ENCODE peak calls at places on chromosomes 6 and 20, in six cellular contexts. One of them, this sample, is unnamed.

GRCh38 chr6:141562801-141563763 is 569.6 kb upstream of the GJE1 start:
- DNase-seq in H1: no peak
- DNase-seq in K562: peak; percentile 83
- DNase-seq in GM12878: peak; percentile 53
- DNase-seq in HepG2: peak; percentile 74
- DNase-seq in A549: peak; percentile 12
- DNase-seq in this sample: peak; percentile 55

GRCh38 chr6:54291738-54292137 is 16.5 kb upstream of the TINAG start:
- DNase-seq in H1: no peak
- DNase-seq in GM12878: peak; percentile 25
- DNase-seq in A549: no peak
- DNase-seq in K562: no peak
- DNase-seq in HepG2: no peak
- DNase-seq in this sample: no peak

GRCh38 chr20:16689906-16690305 is 39.9 kb upstream of the SNRPB2 start:
- DNase-seq in GM12878: no peak
- DNase-seq in HepG2: no peak
- DNase-seq in A549: no peak
- DNase-seq in H1: no peak
- DNase-seq in K562: no peak
- DNase-seq in this sample: no peak

GRCh38 chr20:34863421-34863965 is 9.2 kb downstream of the GGT7 start:
- DNase-seq in K562: no peak
- DNase-seq in HepG2: no peak
- DNase-seq in H1: no peak
- DNase-seq in A549: no peak
- DNase-seq in GM12878: no peak
- DNase-seq in this sample: no peak

GRCh38 chr6:157314705-157315321 is 8.5 kb downstream of the TMEM242 start:
- DNase-seq in GM12878: peak; percentile 42
- DNase-seq in K562: peak; percentile 79
- DNase-seq in H1: no peak
- DNase-seq in A549: peak; percentile 40
- DNase-seq in HepG2: peak; percentile 76
- DNase-seq in this sample: peak; percentile 69

GRCh38 chr6:138277835-138278234 is 59.5 kb upstream of the PBOV1 start:
- DNase-seq in A549: no peak
- DNase-seq in HepG2: no peak
- DNase-seq in K562: no peak
- DNase-seq in GM12878: no peak
- DNase-seq in H1: no peak
- DNase-seq in this sample: no peak

GRCh38 chr20:38353298-38353697 is 7.0 kb downstream of the LBP start:
- DNase-seq in A549: no peak
- DNase-seq in H1: no peak
- DNase-seq in K562: no peak
- DNase-seq in HepG2: no peak
- DNase-seq in GM12878: no peak
- DNase-seq in this sample: no peak

GRCh38 chr6:152240436-152240835 is 396.7 kb downstream of the SYNE1 start:
- DNase-seq in H1: no peak
- DNase-seq in K562: no peak
- DNase-seq in A549: no peak
- DNase-seq in GM12878: no peak
- DNase-seq in HepG2: no peak
- DNase-seq in this sample: no peak

GRCh38 chr6:150587637-150588036 is 12.0 kb upstream of the PLEKHG1 start:
- DNase-seq in K562: no peak
- DNase-seq in A549: no peak
- DNase-seq in HepG2: no peak
- DNase-seq in GM12878: no peak
- DNase-seq in H1: no peak
- DNase-seq in this sample: no peak

GRCh38 chr6:95093154-95093553 is 484.2 kb upstream of the MANEA start:
- DNase-seq in K562: no peak
- DNase-seq in HepG2: no peak
- DNase-seq in A549: no peak
- DNase-seq in GM12878: no peak
- DNase-seq in H1: no peak
- DNase-seq in this sample: no peak

GRCh38 chr6:112034236-112034990 is 19.5 kb upstream of the CCN6 start:
- DNase-seq in A549: no peak
- DNase-seq in H1: no peak
- DNase-seq in HepG2: no peak
- DNase-seq in K562: no peak
- DNase-seq in GM12878: no peak
- DNase-seq in this sample: no peak

GRCh38 chr6:156582509-156582992 is 194.6 kb upstream of the ARID1B start:
- DNase-seq in HepG2: no peak
- DNase-seq in K562: no peak
- DNase-seq in H1: no peak
- DNase-seq in GM12878: no peak
- DNase-seq in A549: no peak
- DNase-seq in this sample: no peak

GRCh38 chr6:159038914-159039884 is 5.6 kb downstream of the TAGAP start:
- DNase-seq in H1: no peak
- DNase-seq in HepG2: no peak
- DNase-seq in GM12878: peak; percentile 86
- DNase-seq in A549: no peak
- DNase-seq in K562: no peak
- DNase-seq in this sample: no peak

GRCh38 chr20:21520702-21521595 is 7.1 kb upstream of the NKX2-2 start:
- DNase-seq in GM12878: no peak
- DNase-seq in K562: no peak
- DNase-seq in A549: no peak
- DNase-seq in H1: no peak
- DNase-seq in HepG2: no peak
- DNase-seq in this sample: peak; percentile 10

GRCh38 chr6:79635179-79635578 is 4.0 kb downstream of the SH3BGRL2 start:
- DNase-seq in HepG2: no peak
- DNase-seq in K562: no peak
- DNase-seq in A549: no peak
- DNase-seq in H1: no peak
- DNase-seq in GM12878: no peak
- DNase-seq in this sample: no peak

GRCh38 chr6:166774292-166774691 is 147.2 kb upstream of the RPS6KA2 start:
- DNase-seq in H1: no peak
- DNase-seq in A549: no peak
- DNase-seq in K562: no peak
- DNase-seq in HepG2: no peak
- DNase-seq in GM12878: no peak
- DNase-seq in this sample: no peak

GRCh38 chr6:89612121-89612520 is 26.4 kb downstream of the LYRM2 start:
- DNase-seq in A549: no peak
- DNase-seq in HepG2: no peak
- DNase-seq in K562: no peak
- DNase-seq in H1: peak; percentile 9
- DNase-seq in GM12878: no peak
- DNase-seq in this sample: no peak

GRCh38 chr6:137234505-137234863 is 15.3 kb upstream of the IFNGR1 start:
- DNase-seq in A549: no peak
- DNase-seq in K562: no peak
- DNase-seq in HepG2: no peak
- DNase-seq in H1: no peak
- DNase-seq in GM12878: no peak
- DNase-seq in this sample: no peak

GRCh38 chr6:38739532-38739931 is 24.4 kb downstream of the DNAH8 start:
- DNase-seq in K562: no peak
- DNase-seq in HepG2: no peak
- DNase-seq in H1: no peak
- DNase-seq in A549: no peak
- DNase-seq in GM12878: no peak
- DNase-seq in this sample: no peak

GRCh38 chr6:56505861-56506260 is 136.8 kb downstream of the DST start:
- DNase-seq in K562: no peak
- DNase-seq in A549: no peak
- DNase-seq in HepG2: no peak
- DNase-seq in GM12878: no peak
- DNase-seq in H1: no peak
- DNase-seq in this sample: no peak

GRCh38 chr6:29946787-29947186 is 4.5 kb downstream of the HLA-A start:
- DNase-seq in HepG2: no peak
- DNase-seq in K562: no peak
- DNase-seq in H1: no peak
- DNase-seq in GM12878: no peak
- DNase-seq in A549: no peak
- DNase-seq in this sample: no peak

GRCh38 chr6:150865043-150865405 is 478 bp upstream of the MTHFD1L start:
- DNase-seq in HepG2: no peak
- DNase-seq in A549: no peak
- DNase-seq in GM12878: no peak
- DNase-seq in K562: no peak
- DNase-seq in H1: no peak
- DNase-seq in this sample: no peak

GRCh38 chr6:78533426-78533825 is 333.9 kb upstream of the IRAK1BP1 start:
- DNase-seq in K562: no peak
- DNase-seq in A549: no peak
- DNase-seq in H1: no peak
- DNase-seq in GM12878: no peak
- DNase-seq in HepG2: no peak
- DNase-seq in this sample: no peak

GRCh38 chr6:16999486-17000436 is 102.1 kb upstream of the STMND1 start:
- DNase-seq in A549: no peak
- DNase-seq in GM12878: no peak
- DNase-seq in H1: no peak
- DNase-seq in HepG2: no peak
- DNase-seq in K562: no peak
- DNase-seq in this sample: no peak

GRCh38 chr20:33771938-33772337 is 39.2 kb upstream of the CHMP4B start:
- DNase-seq in GM12878: no peak
- DNase-seq in A549: no peak
- DNase-seq in H1: no peak
- DNase-seq in HepG2: no peak
- DNase-seq in K562: no peak
- DNase-seq in this sample: no peak
- TF ChIP-seq CHD2 in GM12878: no peak
- TF ChIP-seq CHD2 in A549: no peak
- TF ChIP-seq CHD2 in H1: no peak
- TF ChIP-seq CHD2 in HepG2: no peak
- TF ChIP-seq CHD2 in K562: no peak
- TF ChIP-seq CHD2 in this sample: no peak

DNA sequence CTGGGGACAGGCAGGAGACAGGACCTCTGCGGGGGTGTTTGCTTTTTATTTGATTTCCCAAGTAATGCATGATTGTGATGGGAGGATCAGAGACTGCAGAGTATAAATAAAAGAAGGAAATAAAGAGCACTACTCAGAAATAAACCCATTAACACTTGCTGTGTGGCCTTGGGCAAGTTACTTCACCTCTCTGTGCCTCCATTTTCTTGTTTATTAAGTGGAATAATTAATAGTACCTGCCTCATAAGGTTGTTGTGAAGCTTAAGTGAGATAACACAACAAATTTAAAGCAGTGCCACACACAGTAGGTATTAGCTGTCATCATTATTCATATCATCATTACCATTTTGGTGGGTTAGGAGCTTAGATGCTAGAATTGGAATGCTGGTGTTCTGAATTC is 8.1 kb downstream of the CEBPB start:
- DNase-seq in K562: no peak
- DNase-seq in GM12878: no peak
- DNase-seq in HepG2: no peak
- DNase-seq in A549: no peak
- DNase-seq in H1: no peak
- DNase-seq in this sample: no peak
- TF ChIP-seq RFX5 in K562: no peak
- TF ChIP-seq RFX5 in GM12878: no peak
- TF ChIP-seq RFX5 in HepG2: no peak
- TF ChIP-seq RFX5 in A549: no peak
- TF ChIP-seq RFX5 in H1: no peak
- TF ChIP-seq RFX5 in this sample: no peak

DNA sequence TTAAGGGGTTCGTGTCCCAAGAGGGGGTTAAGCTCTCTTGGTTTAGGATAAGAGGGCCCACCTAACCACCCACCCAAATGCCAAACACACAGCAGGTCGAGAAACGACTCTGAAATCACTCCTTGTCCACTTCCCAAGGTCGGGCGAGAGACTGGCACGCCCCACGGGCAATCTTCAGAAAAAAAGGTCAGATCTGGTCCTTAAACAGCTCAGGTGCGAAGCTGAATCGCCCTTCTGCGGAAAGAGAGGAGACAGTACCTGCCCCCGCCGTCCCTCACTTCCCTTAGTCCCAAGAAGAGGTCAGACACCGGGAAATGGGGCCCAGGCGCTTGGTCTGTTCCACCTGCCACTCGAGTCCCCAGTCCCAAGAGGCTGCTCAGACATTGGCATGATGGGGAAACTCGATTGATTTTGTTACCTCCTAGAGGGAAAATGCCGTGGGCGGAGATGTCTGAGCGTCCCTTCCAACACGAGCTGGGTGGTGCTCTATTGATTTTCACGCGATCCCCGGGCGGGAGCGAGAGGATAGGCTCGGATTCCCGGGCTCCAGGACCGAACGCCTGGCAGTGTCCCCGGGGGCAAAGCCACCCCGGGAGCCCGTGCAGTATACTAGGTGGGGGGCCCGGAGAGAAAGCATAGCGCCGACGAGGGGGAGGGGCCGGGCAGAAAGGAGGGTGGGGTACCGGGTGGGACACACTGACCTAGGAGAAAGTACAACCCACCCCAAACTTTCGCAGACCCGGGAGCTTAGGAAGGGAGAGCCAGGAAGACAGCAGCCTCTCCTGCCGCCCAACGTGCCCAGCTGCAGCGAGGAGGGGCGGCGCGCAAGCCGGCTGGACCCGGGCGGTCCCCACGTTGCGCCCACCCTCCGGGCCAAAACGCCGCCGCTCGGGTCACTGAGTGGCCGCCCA is 1.1 kb upstream of the SAMD5 start:
- DNase-seq in K562: no peak
- DNase-seq in GM12878: no peak
- DNase-seq in HepG2: no peak
- DNase-seq in H1: no peak
- DNase-seq in A549: peak; percentile 20
- DNase-seq in this sample: peak; percentile 42
- TF ChIP-seq CHD2 in K562: no peak
- TF ChIP-seq CHD2 in GM12878: no peak
- TF ChIP-seq CHD2 in HepG2: no peak
- TF ChIP-seq CHD2 in H1: no peak
- TF ChIP-seq CHD2 in A549: no peak
- TF ChIP-seq CHD2 in this sample: no peak

GRCh38 chr20:2967841-2968240 is 75.6 kb upstream of the GNRH2 start:
- DNase-seq in H1: no peak
- DNase-seq in A549: no peak
- DNase-seq in K562: no peak
- DNase-seq in GM12878: no peak
- DNase-seq in HepG2: no peak
- DNase-seq in this sample: no peak

GRCh38 chr20:2978519-2978918 is 64.9 kb upstream of the GNRH2 start:
- DNase-seq in K562: no peak
- DNase-seq in GM12878: no peak
- DNase-seq in H1: no peak
- DNase-seq in A549: no peak
- DNase-seq in HepG2: no peak
- DNase-seq in this sample: no peak

DNA sequence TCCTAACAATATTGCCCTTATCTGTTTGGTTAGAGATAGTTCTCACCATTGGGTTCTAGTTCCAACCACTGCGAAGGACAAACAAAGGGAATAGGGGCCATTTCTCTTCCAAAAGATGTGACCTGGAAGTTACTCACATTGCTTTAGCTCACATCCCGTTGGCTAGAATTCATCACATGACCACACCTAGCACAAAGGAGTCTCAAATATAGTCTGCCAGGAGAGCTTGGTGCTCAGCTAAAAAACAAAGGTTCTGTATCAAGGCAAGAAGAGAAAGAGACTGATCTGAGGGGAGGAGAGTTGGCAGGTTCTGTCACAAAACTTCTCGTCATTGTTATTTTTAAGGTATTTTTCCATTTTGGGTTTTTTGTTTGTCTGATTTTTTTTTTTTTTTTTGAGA is 69.8 kb upstream of the GNRH2 start:
- DNase-seq in H1: no peak
- DNase-seq in K562: no peak
- DNase-seq in HepG2: peak; percentile 41
- DNase-seq in A549: no peak
- DNase-seq in GM12878: no peak
- DNase-seq in this sample: no peak
- TF ChIP-seq RFX5 in H1: no peak
- TF ChIP-seq RFX5 in K562: no peak
- TF ChIP-seq RFX5 in HepG2: no peak
- TF ChIP-seq RFX5 in A549: no peak
- TF ChIP-seq RFX5 in GM12878: no peak
- TF ChIP-seq RFX5 in this sample: no peak